ENCODE peak calls at places on chromosomes 3 and 15, in ten cellular contexts. One of them, this sample, is unnamed.

GRCh38 chr15:70690491-70691281 is 72.7 kb downstream of the UACA start:
- DNase-seq in fibroblast of lung: peak; percentile 7
- DNase-seq in coronary artery: no peak
- DNase-seq in tibial artery: no peak
- DNase-seq in stomach: no peak
- DNase-seq in adrenal gland: no peak
- DNase-seq in lower lobe of right lung: no peak
- DNase-seq in PC-3: peak; percentile 45
- DNase-seq in gastrocnemius medialis: no peak
- DNase-seq in esophagus squamous epithelium: no peak
- DNase-seq in this sample: no peak

GRCh38 chr3:44924102-44925084 is 50.0 kb downstream of the TGM4 start:
- DNase-seq in fibroblast of lung: peak; percentile 42
- DNase-seq in coronary artery: no peak
- DNase-seq in tibial artery: no peak
- DNase-seq in stomach: no peak
- DNase-seq in adrenal gland: peak; percentile 31
- DNase-seq in lower lobe of right lung: no peak
- DNase-seq in PC-3: peak; percentile 29
- DNase-seq in gastrocnemius medialis: no peak
- DNase-seq in esophagus squamous epithelium: no peak
- DNase-seq in this sample: no peak

GRCh38 chr3:11541321-11542303 is 102.1 kb downstream of the VGLL4 start:
- DNase-seq in fibroblast of lung: no peak
- DNase-seq in coronary artery: no peak
- DNase-seq in tibial artery: peak; percentile 62
- DNase-seq in stomach: no peak
- DNase-seq in adrenal gland: no peak
- DNase-seq in lower lobe of right lung: no peak
- DNase-seq in PC-3: no peak
- DNase-seq in gastrocnemius medialis: no peak
- DNase-seq in esophagus squamous epithelium: no peak
- DNase-seq in this sample: no peak

GRCh38 chr15:69141286-69141701 is 19.1 kb upstream of the GLCE start:
- DNase-seq in fibroblast of lung: peak; percentile 50
- DNase-seq in coronary artery: no peak
- DNase-seq in tibial artery: no peak
- DNase-seq in stomach: no peak
- DNase-seq in adrenal gland: no peak
- DNase-seq in lower lobe of right lung: no peak
- DNase-seq in PC-3: peak; percentile 55
- DNase-seq in gastrocnemius medialis: no peak
- DNase-seq in esophagus squamous epithelium: no peak
- DNase-seq in this sample: no peak

GRCh38 chr3:15342945-15343344 is 10.6 kb upstream of the SH3BP5 start:
- DNase-seq in fibroblast of lung: no peak
- DNase-seq in coronary artery: no peak
- DNase-seq in tibial artery: no peak
- DNase-seq in stomach: no peak
- DNase-seq in adrenal gland: no peak
- DNase-seq in lower lobe of right lung: no peak
- DNase-seq in PC-3: no peak
- DNase-seq in gastrocnemius medialis: no peak
- DNase-seq in esophagus squamous epithelium: no peak
- DNase-seq in this sample: no peak

GRCh38 chr3:28215407-28215806 is 26.0 kb upstream of the CMC1 start:
- DNase-seq in fibroblast of lung: no peak
- DNase-seq in coronary artery: no peak
- DNase-seq in tibial artery: no peak
- DNase-seq in stomach: no peak
- DNase-seq in adrenal gland: no peak
- DNase-seq in lower lobe of right lung: no peak
- DNase-seq in PC-3: no peak
- DNase-seq in gastrocnemius medialis: no peak
- DNase-seq in esophagus squamous epithelium: no peak
- DNase-seq in this sample: no peak

GRCh38 chr3:143309622-143310190 is 190.1 kb downstream of the CHST2 start:
- DNase-seq in fibroblast of lung: no peak
- DNase-seq in coronary artery: no peak
- DNase-seq in tibial artery: no peak
- DNase-seq in stomach: no peak
- DNase-seq in adrenal gland: no peak
- DNase-seq in lower lobe of right lung: no peak
- DNase-seq in PC-3: no peak
- DNase-seq in gastrocnemius medialis: no peak
- DNase-seq in esophagus squamous epithelium: no peak
- DNase-seq in this sample: no peak

GRCh38 chr15:45704329-45705249 is 69.8 kb downstream of the SQOR start:
- DNase-seq in fibroblast of lung: no peak
- DNase-seq in coronary artery: no peak
- DNase-seq in tibial artery: no peak
- DNase-seq in stomach: no peak
- DNase-seq in adrenal gland: no peak
- DNase-seq in lower lobe of right lung: no peak
- DNase-seq in PC-3: no peak
- DNase-seq in gastrocnemius medialis: no peak
- DNase-seq in esophagus squamous epithelium: no peak
- DNase-seq in this sample: peak; percentile 27

GRCh38 chr3:197329382-197329781 is 31.0 kb upstream of the DLG1 start:
- DNase-seq in fibroblast of lung: no peak
- DNase-seq in coronary artery: no peak
- DNase-seq in tibial artery: no peak
- DNase-seq in stomach: no peak
- DNase-seq in adrenal gland: no peak
- DNase-seq in lower lobe of right lung: no peak
- DNase-seq in PC-3: no peak
- DNase-seq in gastrocnemius medialis: no peak
- DNase-seq in esophagus squamous epithelium: no peak
- DNase-seq in this sample: no peak

GRCh38 chr3:47889001-47889757 is 86.2 kb downstream of the DHX30 start:
- DNase-seq in fibroblast of lung: no peak
- DNase-seq in coronary artery: no peak
- DNase-seq in tibial artery: no peak
- DNase-seq in stomach: no peak
- DNase-seq in adrenal gland: no peak
- DNase-seq in lower lobe of right lung: no peak
- DNase-seq in PC-3: no peak
- DNase-seq in gastrocnemius medialis: no peak
- DNase-seq in esophagus squamous epithelium: no peak
- DNase-seq in this sample: no peak

GRCh38 chr3:30668051-30668609 is 61.7 kb downstream of the TGFBR2 start:
- DNase-seq in fibroblast of lung: no peak
- DNase-seq in coronary artery: no peak
- DNase-seq in tibial artery: no peak
- DNase-seq in stomach: no peak
- DNase-seq in adrenal gland: no peak
- DNase-seq in lower lobe of right lung: no peak
- DNase-seq in PC-3: no peak
- DNase-seq in gastrocnemius medialis: no peak
- DNase-seq in esophagus squamous epithelium: no peak
- DNase-seq in this sample: no peak

GRCh38 chr3:30664884-30665283 is 58.5 kb downstream of the TGFBR2 start:
- DNase-seq in fibroblast of lung: no peak
- DNase-seq in coronary artery: no peak
- DNase-seq in tibial artery: no peak
- DNase-seq in stomach: no peak
- DNase-seq in adrenal gland: no peak
- DNase-seq in lower lobe of right lung: no peak
- DNase-seq in PC-3: no peak
- DNase-seq in gastrocnemius medialis: no peak
- DNase-seq in esophagus squamous epithelium: no peak
- DNase-seq in this sample: no peak

GRCh38 chr3:30665539-30665938 is 59.1 kb downstream of the TGFBR2 start:
- DNase-seq in fibroblast of lung: no peak
- DNase-seq in coronary artery: no peak
- DNase-seq in tibial artery: no peak
- DNase-seq in stomach: no peak
- DNase-seq in adrenal gland: no peak
- DNase-seq in lower lobe of right lung: no peak
- DNase-seq in PC-3: no peak
- DNase-seq in gastrocnemius medialis: no peak
- DNase-seq in esophagus squamous epithelium: no peak
- DNase-seq in this sample: no peak

GRCh38 chr3:30666564-30667249 is 60.3 kb downstream of the TGFBR2 start:
- DNase-seq in fibroblast of lung: no peak
- DNase-seq in coronary artery: no peak
- DNase-seq in tibial artery: no peak
- DNase-seq in stomach: no peak
- DNase-seq in adrenal gland: no peak
- DNase-seq in lower lobe of right lung: no peak
- DNase-seq in PC-3: no peak
- DNase-seq in gastrocnemius medialis: no peak
- DNase-seq in esophagus squamous epithelium: no peak
- DNase-seq in this sample: no peak

GRCh38 chr3:30667250-30667585 is 60.8 kb downstream of the TGFBR2 start:
- DNase-seq in fibroblast of lung: peak; percentile 39
- DNase-seq in coronary artery: no peak
- DNase-seq in tibial artery: no peak
- DNase-seq in stomach: no peak
- DNase-seq in adrenal gland: no peak
- DNase-seq in lower lobe of right lung: no peak
- DNase-seq in PC-3: no peak
- DNase-seq in gastrocnemius medialis: no peak
- DNase-seq in esophagus squamous epithelium: no peak
- DNase-seq in this sample: no peak
- H3K27ac ChIP-seq in fibroblast of lung: no peak overlapping the region
- H3K27ac ChIP-seq in coronary artery: no peak overlapping the region
- H3K27ac ChIP-seq in tibial artery: peak overlapping the region; percentile 40
- H3K27ac ChIP-seq in stomach: no peak overlapping the region
- H3K27ac ChIP-seq in adrenal gland: no peak overlapping the region
- H3K27ac ChIP-seq in lower lobe of right lung: peak overlapping the region; percentile 3
- H3K27ac ChIP-seq in PC-3: no peak overlapping the region
- H3K27ac ChIP-seq in gastrocnemius medialis: no peak overlapping the region
- H3K27ac ChIP-seq in esophagus squamous epithelium: peak overlapping the region; percentile 34
- H3K27ac ChIP-seq in this sample: no peak overlapping the region

GRCh38 chr3:190197346-190197763 is 76.7 kb upstream of the P3H2 start:
- DNase-seq in fibroblast of lung: no peak
- DNase-seq in coronary artery: no peak
- DNase-seq in tibial artery: no peak
- DNase-seq in stomach: no peak
- DNase-seq in adrenal gland: no peak
- DNase-seq in lower lobe of right lung: no peak
- DNase-seq in PC-3: no peak
- DNase-seq in gastrocnemius medialis: no peak
- DNase-seq in esophagus squamous epithelium: no peak
- DNase-seq in this sample: no peak
- H3K4me3 ChIP-seq in fibroblast of lung: no peak overlapping the region
- H3K4me3 ChIP-seq in coronary artery: no peak overlapping the region
- H3K4me3 ChIP-seq in tibial artery: no peak overlapping the region
- H3K4me3 ChIP-seq in stomach: no peak overlapping the region
- H3K4me3 ChIP-seq in adrenal gland: no peak overlapping the region
- H3K4me3 ChIP-seq in lower lobe of right lung: no peak overlapping the region
- H3K4me3 ChIP-seq in PC-3: no peak overlapping the region
- H3K4me3 ChIP-seq in gastrocnemius medialis: no peak overlapping the region
- H3K4me3 ChIP-seq in esophagus squamous epithelium: no peak overlapping the region
- H3K4me3 ChIP-seq in this sample: no peak overlapping the region

GRCh38 chr3:117790256-117790987 is 1080.8 kb downstream of the TUSC7 start:
- DNase-seq in fibroblast of lung: peak; percentile 60
- DNase-seq in coronary artery: no peak
- DNase-seq in tibial artery: no peak
- DNase-seq in stomach: no peak
- DNase-seq in adrenal gland: no peak
- DNase-seq in lower lobe of right lung: no peak
- DNase-seq in PC-3: no peak
- DNase-seq in gastrocnemius medialis: no peak
- DNase-seq in esophagus squamous epithelium: no peak
- DNase-seq in this sample: no peak
- TF ChIP-seq CTCF in fibroblast of lung: no peak
- TF ChIP-seq CTCF in coronary artery: no peak
- TF ChIP-seq CTCF in tibial artery: no peak
- TF ChIP-seq CTCF in stomach: no peak
- TF ChIP-seq CTCF in adrenal gland: no peak
- TF ChIP-seq CTCF in lower lobe of right lung: no peak
- TF ChIP-seq CTCF in PC-3: no peak
- TF ChIP-seq CTCF in gastrocnemius medialis: no peak
- TF ChIP-seq CTCF in esophagus squamous epithelium: no peak
- TF ChIP-seq CTCF in this sample: no peak

DNA sequence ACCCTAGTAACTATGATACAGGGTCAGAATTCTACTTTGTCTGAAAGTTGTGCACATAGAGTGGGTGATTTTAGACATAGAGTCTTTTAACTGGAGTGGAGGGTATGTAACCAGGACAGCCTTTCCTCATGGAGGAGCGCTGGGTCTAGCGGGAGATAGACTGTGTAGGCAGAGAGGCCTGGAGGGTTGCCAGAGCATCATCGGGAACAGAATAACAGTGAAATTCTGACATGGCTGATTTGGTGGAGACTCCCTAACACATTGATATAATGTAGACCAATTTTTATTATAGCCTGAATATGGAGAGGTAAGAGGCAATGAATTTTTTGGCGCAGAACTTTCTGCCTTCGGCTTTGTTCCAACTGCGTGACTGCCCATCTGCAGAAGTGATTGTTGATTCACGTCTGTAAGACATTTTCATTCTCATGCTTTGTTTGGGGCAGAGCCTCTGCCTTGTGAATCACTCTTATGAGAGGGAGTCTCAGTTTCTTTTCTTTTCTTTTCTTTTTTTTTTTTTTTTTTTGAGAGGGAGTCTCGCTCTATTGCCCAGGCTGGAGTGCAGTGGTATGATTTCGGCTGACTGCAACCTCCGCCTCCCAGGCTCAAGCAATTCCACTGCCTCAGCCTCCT is 16.0 kb downstream of the LPP start:
- DNase-seq in fibroblast of lung: peak; percentile 50
- DNase-seq in coronary artery: no peak
- DNase-seq in tibial artery: no peak
- DNase-seq in stomach: no peak
- DNase-seq in adrenal gland: no peak
- DNase-seq in lower lobe of right lung: no peak
- DNase-seq in PC-3: no peak
- DNase-seq in gastrocnemius medialis: no peak
- DNase-seq in esophagus squamous epithelium: no peak
- DNase-seq in this sample: peak; percentile 77
- H3K27ac ChIP-seq in fibroblast of lung: no peak overlapping the region
- H3K27ac ChIP-seq in coronary artery: peak overlapping the region; percentile 57
- H3K27ac ChIP-seq in tibial artery: peak overlapping the region; percentile 69
- H3K27ac ChIP-seq in stomach: peak overlapping the region; percentile 85
- H3K27ac ChIP-seq in adrenal gland: no peak overlapping the region
- H3K27ac ChIP-seq in lower lobe of right lung: no peak overlapping the region
- H3K27ac ChIP-seq in PC-3: no peak overlapping the region
- H3K27ac ChIP-seq in gastrocnemius medialis: peak overlapping the region; percentile 62
- H3K27ac ChIP-seq in esophagus squamous epithelium: peak overlapping the region; percentile 28
- H3K27ac ChIP-seq in this sample: peak overlapping the region; percentile 52

GRCh38 chr15:83655237-83655616 is 1.3 kb downstream of the ADAMTSL3 start:
- DNase-seq in fibroblast of lung: no peak
- DNase-seq in coronary artery: no peak
- DNase-seq in tibial artery: no peak
- DNase-seq in stomach: no peak
- DNase-seq in adrenal gland: no peak
- DNase-seq in lower lobe of right lung: no peak
- DNase-seq in PC-3: no peak
- DNase-seq in gastrocnemius medialis: no peak
- DNase-seq in esophagus squamous epithelium: no peak
- DNase-seq in this sample: no peak
- H3K4me3 ChIP-seq in fibroblast of lung: no peak overlapping the region
- H3K4me3 ChIP-seq in coronary artery: peak overlapping the region; percentile 80
- H3K4me3 ChIP-seq in tibial artery: peak overlapping the region; percentile 91
- H3K4me3 ChIP-seq in stomach: peak overlapping the region; percentile 57
- H3K4me3 ChIP-seq in adrenal gland: peak overlapping the region; percentile 56
- H3K4me3 ChIP-seq in lower lobe of right lung: peak overlapping the region; percentile 59
- H3K4me3 ChIP-seq in PC-3: peak overlapping the region; percentile 84
- H3K4me3 ChIP-seq in gastrocnemius medialis: peak overlapping the region; percentile 50
- H3K4me3 ChIP-seq in esophagus squamous epithelium: peak overlapping the region; percentile 51
- H3K4me3 ChIP-seq in this sample: peak overlapping the region; percentile 17

GRCh38 chr3:171055336-171056178 is 29.0 kb upstream of the SLC2A2 start:
- DNase-seq in fibroblast of lung: peak; percentile 91
- DNase-seq in coronary artery: no peak
- DNase-seq in tibial artery: no peak
- DNase-seq in stomach: no peak
- DNase-seq in adrenal gland: no peak
- DNase-seq in lower lobe of right lung: no peak
- DNase-seq in PC-3: peak; percentile 94
- DNase-seq in gastrocnemius medialis: no peak
- DNase-seq in esophagus squamous epithelium: no peak
- DNase-seq in this sample: no peak
- TF ChIP-seq CTCF in fibroblast of lung: no peak
- TF ChIP-seq CTCF in coronary artery: no peak
- TF ChIP-seq CTCF in tibial artery: no peak
- TF ChIP-seq CTCF in stomach: no peak
- TF ChIP-seq CTCF in adrenal gland: no peak
- TF ChIP-seq CTCF in lower lobe of right lung: no peak
- TF ChIP-seq CTCF in PC-3: no peak
- TF ChIP-seq CTCF in gastrocnemius medialis: no peak
- TF ChIP-seq CTCF in esophagus squamous epithelium: no peak
- TF ChIP-seq CTCF in this sample: no peak

This sample was measured in uterus.